ENCODE peak calls at places on chromosomes 16 and 17, in nine cellular contexts. P is cardiac muscle cell; B is CD4-positive, CD25-positive, alpha-beta regulatory T cell; Y is AG09309; W is endodermal cell; L is OCI-LY7; A is ovary; N is transverse colon; R is ascending aorta. F is an unnamed sample.

GRCh38 chr16:67445441-67445912 is 14.6 kb downstream of the HSD11B2 start:
- DNase-seq in P (no peak), B (no peak), Y (no peak), W (no peak), L (no peak), A (peak; percentile 54), N (peak; percentile 8), R (no peak), F (peak; percentile 71)

GRCh38 chr16:78462261-78463208 is 363.1 kb downstream of the WWOX start:
- DNase-seq in P (no peak), B (no peak), Y (no peak), W (no peak), L (no peak), A (no peak), N (peak; percentile 19), R (no peak), F (no peak)

GRCh38 chr17:7233701-7234099 is 617 bp downstream of the DVL2 start:
- DNase-seq in P (no peak), B (no peak), Y (no peak), W (no peak), L (no peak), A (no peak), N (no peak), R (no peak), F (no peak)

GRCh38 chr16:10961231-10961630 is 16.9 kb downstream of the CLEC16A start:
- DNase-seq in P (no peak), B (no peak), Y (no peak), W (no peak), L (no peak), A (no peak), N (no peak), R (no peak), F (peak; percentile 70)

GRCh38 chr16:10202650-10203049 is 20.4 kb upstream of the GRIN2A start:
- DNase-seq in P (no peak), B (no peak), Y (no peak), W (peak; percentile 59), L (no peak), A (no peak), N (no peak), R (no peak), F (no peak)

GRCh38 chr16:30000768-30001631 is 5.0 kb downstream of the INO80E start:
- DNase-seq in P (no peak), B (no peak), Y (no peak), W (peak; percentile 82), L (no peak), A (no peak), N (no peak), R (no peak), F (peak; percentile 62)

GRCh38 chr17:27571563-27572129 is 59.3 kb upstream of the LGALS9 start:
- DNase-seq in P (peak; percentile 6), B (no peak), Y (no peak), W (no peak), L (no peak), A (no peak), N (no peak), R (no peak), F (no peak)

GRCh38 chr17:969767-970387 is 9.7 kb downstream of the NXN start:
- DNase-seq in P (no peak), B (no peak), Y (no peak), W (peak; percentile 55), L (no peak), A (no peak), N (no peak), R (no peak), F (no peak)

GRCh38 chr16:62068747-62069146 is 32.5 kb upstream of the CDH8 start:
- DNase-seq in P (no peak), B (no peak), Y (no peak), W (peak; percentile 56), L (peak; percentile 29), A (no peak), N (no peak), R (no peak), F (no peak)

GRCh38 chr17:58277107-58277506 is 3.6 kb downstream of the MPO start:
- DNase-seq in P (no peak), B (no peak), Y (no peak), W (no peak), L (peak; percentile 46), A (no peak), N (no peak), R (no peak), F (no peak)

GRCh38 chr17:65097110-65097509 is 40.1 kb upstream of the RGS9 start:
- DNase-seq in P (no peak), B (no peak), Y (no peak), W (no peak), L (no peak), A (no peak), N (no peak), R (no peak), F (no peak)

GRCh38 chr17:64357191-64357981 is 33.3 kb downstream of the PECAM1 start:
- DNase-seq in P (no peak), B (no peak), Y (peak; percentile 99), W (peak; percentile 74), L (no peak), A (no peak), N (peak; percentile 41), R (no peak), F (peak; percentile 80)

GRCh38 chr17:77610518-77610893 is 348.0 kb upstream of the TNRC6C start:
- DNase-seq in P (no peak), B (no peak), Y (no peak), W (no peak), L (no peak), A (no peak), N (no peak), R (no peak), F (no peak)
- H3K4me3 ChIP-seq in P (no peak overlapping the region), B (peak overlapping the region; percentile 74), Y (no peak overlapping the region), W (no peak overlapping the region), L (peak overlapping the region; percentile 21), A (peak overlapping the region; percentile 18), N (no peak overlapping the region), R (peak overlapping the region; percentile 2), F (no peak overlapping the region)

GRCh38 chr17:50707296-50708049 is at the start of gene ANKRD40:
- DNase-seq in P (peak; percentile 91), B (peak; percentile 81), Y (peak; percentile 83), W (peak; percentile 93), L (peak; percentile 91), A (peak; percentile 89), N (peak; percentile 92), R (peak; percentile 73), F (peak; percentile 94)
- H3K4me3 ChIP-seq in P (peak within 1 kb of the TSS; percentile 46), B (peak within 1 kb of the TSS; percentile 98), Y (peak within 1 kb of the TSS; percentile 87), W (peak within 1 kb of the TSS; percentile 94), L (peak within 1 kb of the TSS; percentile 92), A (peak within 1 kb of the TSS; percentile 75), N (peak within 1 kb of the TSS; percentile 49), R (peak within 1 kb of the TSS; percentile 74), F (peak within 1 kb of the TSS; percentile 78)

GRCh38 chr17:81043319-81043724 is 8.4 kb downstream of the BAIAP2 start:
- DNase-seq in P (no peak), B (no peak), Y (no peak), W (no peak), L (no peak), A (no peak), N (no peak), R (no peak), F (no peak)

GRCh38 chr17:81043725-81044427 is 8.9 kb downstream of the BAIAP2 start:
- DNase-seq in P (no peak), B (no peak), Y (no peak), W (peak; percentile 89), L (no peak), A (no peak), N (no peak), R (no peak), F (no peak)

GRCh38 chr17:81045590-81046095 is 10.7 kb downstream of the BAIAP2 start:
- DNase-seq in P (no peak), B (no peak), Y (no peak), W (no peak), L (no peak), A (no peak), N (no peak), R (no peak), F (peak; percentile 61)

GRCh38 chr17:81044764-81045589 is 10.0 kb downstream of the BAIAP2 start:
- DNase-seq in P (no peak), B (no peak), Y (no peak), W (no peak), L (no peak), A (peak; percentile 73), N (peak; percentile 76), R (no peak), F (peak; percentile 98)

GRCh38 chr17:81044428-81044763 is 9.4 kb downstream of the BAIAP2 start:
- DNase-seq in P (no peak), B (no peak), Y (no peak), W (no peak), L (no peak), A (no peak), N (no peak), R (no peak), F (no peak)
- H3K4me3 ChIP-seq in P (no peak overlapping the region), B (no peak overlapping the region), Y (no peak overlapping the region), W (no peak overlapping the region), L (no peak overlapping the region), A (no peak overlapping the region), N (no peak overlapping the region), R (no peak overlapping the region), F (no peak overlapping the region)

GRCh38 chr17:19717031-19717360 is 612 bp upstream of the SLC47A2 start:
- DNase-seq in P (no peak), B (no peak), Y (no peak), W (no peak), L (no peak), A (no peak), N (no peak), R (no peak), F (no peak)

GRCh38 chr17:19713901-19714361 is 2.5 kb downstream of the SLC47A2 start:
- DNase-seq in P (no peak), B (no peak), Y (no peak), W (peak; percentile 56), L (no peak), A (no peak), N (no peak), R (no peak), F (no peak)

GRCh38 chr17:19716108-19717030 is at the start of gene SLC47A2:
- DNase-seq in P (no peak), B (no peak), Y (no peak), W (peak; percentile 66), L (no peak), A (no peak), N (no peak), R (no peak), F (no peak)

GRCh38 chr17:19713462-19713861 is 2.9 kb downstream of the SLC47A2 start:
- DNase-seq in P (no peak), B (no peak), Y (no peak), W (peak; percentile 87), L (no peak), A (no peak), N (no peak), R (no peak), F (no peak)

DNA sequence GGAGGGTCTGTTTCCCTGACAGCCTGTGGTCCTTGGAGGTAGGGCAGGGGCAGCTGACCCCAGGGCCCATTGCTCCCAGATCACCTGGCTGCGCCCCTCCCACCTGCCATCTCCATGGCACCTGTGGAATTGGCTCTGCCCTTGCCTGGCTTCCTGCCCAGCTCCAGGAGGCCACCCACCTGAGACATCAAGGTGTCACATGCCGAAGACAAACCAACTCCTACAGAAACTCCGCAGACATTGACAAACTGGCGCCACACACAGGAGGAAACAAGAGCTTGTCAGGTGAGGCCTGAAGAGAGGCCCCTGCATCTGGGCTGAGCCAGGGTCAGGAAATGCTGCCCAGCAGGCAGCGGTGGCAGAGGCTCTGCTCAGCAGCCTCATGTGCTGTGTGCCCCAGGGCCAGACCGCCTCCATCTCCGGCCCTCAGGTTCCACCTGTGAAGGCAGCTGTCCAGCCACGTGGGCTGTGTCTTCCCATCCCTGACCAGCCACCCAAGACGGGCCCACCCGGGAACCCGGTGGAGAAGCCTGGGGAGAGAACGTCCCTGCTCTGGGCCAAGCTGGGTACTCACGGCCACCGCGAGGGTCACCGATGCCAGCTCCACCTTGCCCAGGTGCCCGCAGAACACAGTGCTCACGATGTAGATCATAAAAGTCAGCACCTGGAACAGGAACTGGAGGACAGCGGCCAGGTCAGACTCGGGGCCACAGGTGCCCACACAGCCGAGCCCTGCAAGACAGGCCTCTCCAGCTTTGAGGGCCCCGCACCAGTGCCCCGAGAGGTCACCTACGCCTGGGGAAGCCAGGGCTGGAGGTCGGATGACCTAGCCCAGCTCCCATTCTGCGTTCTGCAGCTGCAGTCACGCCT is 1.6 kb downstream of the SLC47A2 start:
- DNase-seq in P (no peak), B (no peak), Y (no peak), W (peak; percentile 83), L (peak; percentile 5), A (no peak), N (no peak), R (no peak), F (no peak)
- H3K4me3 ChIP-seq in P (no peak overlapping the region), B (no peak overlapping the region), Y (no peak overlapping the region), W (no peak overlapping the region), L (no peak overlapping the region), A (no peak overlapping the region), N (no peak overlapping the region), R (no peak overlapping the region), F (no peak overlapping the region)

F was measured in right cardiac atrium.